ENCODE peak calls at places on chromosomes 4 and X, in ten cellular contexts. M is IMR-90, A is breast epithelium, E is body of pancreas, Y is heart left ventricle, O is uterus, C is sigmoid colon, Z is K562, N is suprapubic skin, Q is tibial nerve. P is an unnamed sample.

GRCh38 chr4:125726121-125726520 is 411.4 kb downstream of the FAT4 start:
- DNase-seq in N (no peak), C (no peak), O (no peak), A (no peak), Y (no peak), E (no peak), Z (no peak), M (no peak), Q (no peak), P (no peak)

GRCh38 chrX:22800360-22800759 is 199.4 kb upstream of the DDX53 start:
- DNase-seq in Z (no peak), N (no peak), Y (peak), O (peak), C (no peak), M (peak), A (no peak), Q (no peak), E (no peak), P (no peak)

GRCh38 chr4:34861661-34862060 is 1382.7 kb downstream of the ARAP2 start:
- DNase-seq in E (no peak), O (no peak), A (no peak), C (no peak), N (no peak), Q (no peak), Y (no peak), Z (no peak), M (no peak), P (no peak)

GRCh38 chr4:182074842-182075241 is 168.4 kb upstream of the TENM3 start:
- DNase-seq in O (no peak), Z (no peak), A (no peak), Q (no peak), Y (no peak), E (no peak), M (no peak), C (no peak), N (no peak), P (no peak)

GRCh38 chrX:129976441-129976840 is 6.0 kb upstream of the BCORL1 start:
- DNase-seq in Q (no peak), E (no peak), C (no peak), N (no peak), O (no peak), M (no peak), A (no peak), Y (no peak), Z (no peak), P (no peak)

GRCh38 chr4:119748853-119749252 is 120.2 kb upstream of the PDE5A start:
- DNase-seq in O (no peak), Z (no peak), E (no peak), M (peak), A (no peak), Y (no peak), Q (no peak), C (no peak), N (no peak), P (no peak)

GRCh38 chr4:3478446-3479357 is 15.6 kb downstream of the DOK7 start:
- DNase-seq in C (no peak), Y (no peak), Q (no peak), A (no peak), O (no peak), M (no peak), Z (no peak), N (no peak), E (no peak), P (no peak)

GRCh38 chr4:126081336-126081735 is 766.6 kb downstream of the FAT4 start:
- DNase-seq in A (no peak), Y (no peak), O (no peak), N (no peak), M (no peak), E (no peak), Q (no peak), Z (no peak), C (no peak), P (no peak)

DNA sequence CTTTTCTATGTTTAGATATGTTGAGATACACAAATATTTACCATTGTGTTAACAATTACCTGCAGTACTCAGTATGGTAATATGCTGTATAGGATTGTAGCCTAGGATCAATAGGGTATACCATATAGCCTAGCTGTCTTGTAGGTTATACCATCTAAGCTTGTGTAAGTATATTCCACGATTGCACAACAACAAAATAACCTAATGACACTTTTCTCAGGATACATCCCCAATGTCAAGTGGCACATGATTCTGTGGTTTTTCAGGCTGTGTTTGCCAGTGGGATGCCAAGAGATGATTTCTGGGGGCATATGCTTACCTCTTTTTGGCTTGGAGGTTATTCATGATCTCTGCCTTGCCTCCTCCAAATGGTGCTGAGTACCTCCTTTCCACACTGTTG is 247.2 kb upstream of the CENPE start:
- DNase-seq in Z (no peak), O (no peak), Y (no peak), A (no peak), Q (no peak), M (no peak), N (no peak), E (no peak), C (no peak), P (no peak)
- H3K4me3 ChIP-seq in Z (no peak), O (no peak), Y (no peak), A (no peak), Q (no peak), M (no peak), N (no peak), E (no peak), C (no peak), P (no peak)

DNA sequence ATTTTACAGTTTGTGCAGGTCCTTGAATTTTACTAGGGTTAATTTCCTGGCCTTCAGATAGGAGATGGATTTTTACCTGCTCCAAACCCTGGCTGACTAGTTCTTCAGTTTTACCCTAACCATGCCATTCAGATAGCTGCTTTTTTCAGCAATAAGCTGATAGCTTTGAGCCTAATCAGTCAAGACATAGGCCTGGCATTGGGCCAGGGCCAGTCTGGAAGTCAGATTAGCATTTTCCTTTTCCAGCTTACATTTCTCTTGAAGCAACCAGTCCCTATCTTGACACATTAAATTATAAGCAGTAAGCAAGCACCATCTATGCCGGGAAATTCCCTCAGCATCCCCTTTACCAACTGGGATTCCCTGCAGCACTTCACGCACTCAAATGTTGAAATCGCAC is 177.1 kb downstream of the ADGRA3 start:
- DNase-seq in Q (no peak), N (no peak), A (no peak), E (no peak), M (no peak), Y (no peak), O (no peak), C (no peak), Z (no peak), P (no peak)
- TF ChIP-seq POLR2A in Q (no peak), N (no peak), A (no peak), E (no peak), M (no peak), Y (no peak), O (no peak), C (no peak), Z (no peak), P (no peak)

DNA sequence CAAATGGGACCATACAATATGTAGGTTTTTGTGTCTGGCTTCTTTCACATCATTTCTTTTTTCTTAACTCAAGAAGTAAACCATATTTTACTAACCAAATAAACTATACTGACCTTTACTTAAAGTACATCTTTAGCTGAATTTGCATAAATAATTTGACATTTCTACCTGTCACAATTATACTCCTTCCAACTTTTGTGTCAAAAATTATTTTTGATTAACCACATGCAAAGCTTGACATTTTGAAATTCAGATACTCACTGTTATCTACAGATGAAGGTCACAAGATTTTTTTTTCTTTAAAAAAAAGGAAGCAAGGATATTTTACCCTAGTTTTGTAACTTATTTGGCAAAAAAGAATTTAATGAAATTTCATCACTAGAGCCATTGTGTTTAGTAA is 12.0 kb upstream of the RAB9A start:
- DNase-seq in M (no peak), O (no peak), A (no peak), Q (no peak), N (no peak), Y (no peak), Z (no peak), E (no peak), C (no peak), P (no peak)
- H3K4me3 ChIP-seq in M (no peak), O (no peak), A (no peak), Q (no peak), N (no peak), Y (no peak), Z (no peak), E (no peak), C (no peak), P (no peak)

GRCh38 chr4:20101831-20102230 is 149.9 kb upstream of the SLIT2 start:
- DNase-seq in Z (no peak), O (no peak), A (no peak), Q (no peak), N (no peak), M (no peak), C (no peak), Y (no peak), E (no peak), P (no peak)
- TF ChIP-seq POLR2A in Z (no peak), O (no peak), A (no peak), Q (no peak), N (no peak), M (no peak), C (no peak), Y (no peak), E (no peak), P (no peak)

GRCh38 chr4:185773419-185773818 is 38.6 kb downstream of the SORBS2 start:
- DNase-seq in C (peak), N (no peak), E (peak), Y (peak), Q (no peak), Z (no peak), A (peak), O (peak), M (no peak), P (no peak)

GRCh38 chr4:185774815-185775684 is 36.9 kb downstream of the SORBS2 start:
- DNase-seq in M (peak), O (no peak), N (no peak), A (no peak), Z (no peak), E (peak), Q (no peak), C (no peak), Y (peak), P (no peak)

GRCh38 chr4:185775792-185776555 is 36.0 kb downstream of the SORBS2 start:
- DNase-seq in C (no peak), Y (no peak), E (no peak), A (no peak), Z (no peak), Q (no peak), M (peak), O (no peak), N (no peak), P (no peak)

GRCh38 chr4:185772391-185773093 is 39.5 kb downstream of the SORBS2 start:
- DNase-seq in M (no peak), N (no peak), O (no peak), Y (no peak), Z (no peak), Q (no peak), E (no peak), C (no peak), A (no peak), P (no peak)

GRCh38 chr4:185774076-185774731 is 37.8 kb downstream of the SORBS2 start:
- DNase-seq in C (no peak), E (no peak), M (no peak), O (no peak), N (no peak), Y (no peak), A (no peak), Z (no peak), Q (no peak), P (no peak)
- H3K4me3 ChIP-seq in C (peak), E (no peak), M (no peak), O (no peak), N (peak), Y (peak), A (peak), Z (no peak), Q (no peak), P (peak)